ENCODE peak calls at places on chromosomes 4 and X, in four cellular contexts. R, I, Y and P are unnamed samples.

GRCh38 chr4:168384437-168385141 is 66.0 kb upstream of the DDX60 start:
- DNase-seq in R (no peak), Y (peak; percentile 42), I (peak; percentile 28), P (no peak)

GRCh38 chrX:362937-363620 is 23.6 kb downstream of the PPP2R3B start:
- DNase-seq in R (no peak), I (no peak), Y (no peak), P (no peak)

GRCh38 chrX:124362072-124362471 is 15.7 kb downstream of the SH2D1A start:
- DNase-seq in R (no peak), Y (no peak), I (no peak), P (no peak)

GRCh38 chrX:21747523-21747922 is 10.4 kb downstream of the SMPX start:
- DNase-seq in R (no peak), Y (no peak), I (peak; percentile 24), P (no peak)

GRCh38 chr4:76620723-76621463 is 185.9 kb downstream of the SHROOM3 start:
- DNase-seq in Y (no peak), I (no peak), R (no peak), P (no peak)

GRCh38 chr4:134201216-134202098 is at the start of gene PABPC4L:
- DNase-seq in I (peak; percentile 38), Y (peak; percentile 81), R (no peak), P (peak; percentile 72)

GRCh38 chrX:95762716-95763115 is 921.9 kb upstream of the DIAPH2 start:
- DNase-seq in R (no peak), Y (no peak), I (no peak), P (peak; percentile 1)

GRCh38 chrX:38811515-38812239 is 10.4 kb downstream of the MID1IP1 start:
- DNase-seq in Y (peak; percentile 51), R (no peak), I (no peak), P (no peak)

GRCh38 chr4:813900-814299 is 12.0 kb downstream of the CPLX1 start:
- DNase-seq in Y (no peak), R (peak; percentile 58), I (no peak), P (no peak)

GRCh38 chrX:13287816-13288215 is 32.0 kb downstream of the ATXN3L start:
- DNase-seq in Y (peak; percentile 87), R (no peak), I (peak; percentile 61), P (peak; percentile 5)

GRCh38 chr4:169612869-169613859 is 781 bp upstream of the NEK1 start:
- DNase-seq in I (peak; percentile 88), R (peak; percentile 70), Y (peak; percentile 76), P (peak; percentile 82)

GRCh38 chrX:132442674-132443073 is 46.2 kb downstream of the MBNL3 start:
- DNase-seq in I (peak; percentile 37), Y (peak; percentile 52), R (no peak), P (no peak)

GRCh38 chr4:74793757-74794340 is 474 bp downstream of the BTC start:
- DNase-seq in R (peak; percentile 3), I (peak; percentile 48), Y (peak; percentile 22), P (peak; percentile 63)

GRCh38 chr4:180333156-180333555 is 1910.0 kb upstream of the TENM3 start:
- DNase-seq in R (no peak), Y (peak; percentile 74), I (no peak), P (peak; percentile 53)

GRCh38 chr4:110622841-110623709 is at the start of gene PITX2:
- DNase-seq in I (peak; percentile 34), Y (peak; percentile 83), R (no peak), P (no peak)

GRCh38 chr4:8874003-8874895 is 2.6 kb upstream of the HMX1 start:
- DNase-seq in I (no peak), R (no peak), Y (no peak), P (no peak)

GRCh38 chrX:153526801-153527599 is 9.6 kb downstream of the ATP2B3 start:
- DNase-seq in I (no peak), Y (no peak), R (no peak), P (no peak)
- TF ChIP-seq EZH2 in I (no peak), Y (no peak), R (no peak), P (no peak)

GRCh38 chr4:71186566-71187398 is 152.0 kb upstream of the SLC4A4 start:
- DNase-seq in Y (peak; percentile 63), I (peak; percentile 85), R (no peak), P (peak; percentile 52)
- TF ChIP-seq EZH2 in Y (no peak), I (no peak), R (no peak), P (no peak)

GRCh38 chr4:89308161-89308500 is 531 bp upstream of the GPRIN3 start:
- DNase-seq in Y (peak; percentile 9), R (no peak), I (peak; percentile 39), P (no peak)
- TF ChIP-seq EZH2 in Y (no peak), R (no peak), I (no peak), P (no peak)

GRCh38 chrX:105313596-105313995 is 93.1 kb upstream of the TEX13A start:
- DNase-seq in Y (no peak), I (no peak), R (no peak), P (peak; percentile 81)

GRCh38 chrX:105315301-105315700 is 94.8 kb upstream of the TEX13A start:
- DNase-seq in I (no peak), R (no peak), Y (no peak), P (peak; percentile 82)

GRCh38 chrX:105317117-105317516 is 96.6 kb upstream of the TEX13A start:
- DNase-seq in R (no peak), I (no peak), Y (no peak), P (no peak)

GRCh38 chrX:105314468-105314867 is 94.0 kb upstream of the TEX13A start:
- DNase-seq in R (no peak), I (no peak), Y (peak; percentile 45), P (peak; percentile 91)
- TF ChIP-seq EZH2 in R (no peak), I (no peak), Y (no peak), P (no peak)

DNA sequence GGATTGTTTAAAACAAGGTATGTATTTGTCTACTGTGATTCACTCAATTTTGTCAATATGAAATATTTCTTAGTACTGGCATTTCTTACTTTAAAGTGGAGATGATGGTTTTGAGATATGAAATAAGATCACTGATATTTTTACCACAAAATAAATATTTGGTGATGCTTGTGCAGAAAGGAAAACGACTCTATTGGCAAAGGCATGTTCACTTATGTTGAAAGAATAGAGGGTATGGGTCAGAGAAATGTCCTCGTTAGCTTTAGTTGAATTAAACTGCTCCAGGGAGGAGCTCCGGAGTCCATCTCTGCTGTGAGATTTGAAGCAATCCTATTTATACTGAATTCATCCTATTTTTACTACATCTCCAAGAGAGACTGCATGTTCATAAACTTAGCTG is 84.2 kb downstream of the SH3BGRL start:
- DNase-seq in R (no peak), I (no peak), Y (no peak), P (peak; percentile 78)
- TF ChIP-seq EZH2 in R (no peak), I (no peak), Y (no peak), P (no peak)